ENCODE peak calls at places on chromosomes 3 and 15, in six cellular contexts. L, B, T, R, H and P are unnamed samples.

GRCh38 chr3:40307176-40307575 is 2.3 kb upstream of the EIF1B start:
- DNase-seq in L (no peak), T (no peak), R (no peak), B (no peak), H (no peak), P (no peak)

GRCh38 chr3:36591959-36592358 is 172.4 kb downstream of the DCLK3 start:
- DNase-seq in R (no peak), T (no peak), L (no peak), B (no peak), H (peak), P (no peak)

GRCh38 chr3:182284793-182285192 is 508.5 kb upstream of the ATP11B start:
- DNase-seq in H (no peak), T (no peak), L (no peak), R (no peak), B (no peak), P (no peak)

GRCh38 chr3:38084019-38084968 is 45.3 kb downstream of the DLEC1 start:
- DNase-seq in H (peak), R (peak), T (no peak), L (no peak), B (peak), P (no peak)

GRCh38 chr15:50190166-50190570 is 8.2 kb downstream of the SLC27A2 start:
- DNase-seq in H (no peak), T (no peak), L (no peak), B (no peak), R (no peak), P (no peak)

GRCh38 chr3:101224739-101225138 is 95.6 kb downstream of the IMPG2 start:
- DNase-seq in R (no peak), T (no peak), H (no peak), B (no peak), L (no peak), P (no peak)

GRCh38 chr3:22982981-22983582 is 220.0 kb upstream of the UBE2E2 start:
- DNase-seq in R (peak), L (no peak), B (no peak), T (no peak), H (peak), P (no peak)

GRCh38 chr3:141853146-141853690 is 23.2 kb upstream of the ATP1B3 start:
- DNase-seq in H (no peak), B (no peak), R (no peak), T (no peak), L (no peak), P (no peak)

GRCh38 chr3:10912784-10913183 is 79.8 kb upstream of the SLC6A1 start:
- DNase-seq in H (no peak), T (no peak), B (no peak), R (no peak), L (no peak), P (no peak)

GRCh38 chr3:72259755-72260589 is 475.0 kb upstream of the PROK2 start:
- DNase-seq in H (no peak), R (no peak), T (no peak), B (no peak), L (no peak), P (no peak)

GRCh38 chr3:4751057-4752051 is 227.9 kb upstream of the BHLHE40 start:
- DNase-seq in L (no peak), R (no peak), T (no peak), H (peak), B (peak), P (no peak)

GRCh38 chr3:141686477-141687280 is 51.4 kb upstream of the RNF7 start:
- DNase-seq in B (peak), H (peak), T (no peak), L (peak), R (no peak), P (no peak)

GRCh38 chr15:33722005-33722672 is 246.2 kb upstream of the CHRM5 start:
- DNase-seq in L (no peak), B (no peak), R (no peak), H (peak), T (no peak), P (no peak)

GRCh38 chr3:12869025-12869695 is 27.8 kb upstream of the RPL32 start:
- DNase-seq in H (no peak), B (no peak), L (peak), R (peak), T (no peak), P (no peak)

GRCh38 chr15:33608714-33609113 is 297.9 kb downstream of the RYR3 start:
- DNase-seq in H (no peak), T (no peak), B (peak), L (no peak), R (peak), P (no peak)

GRCh38 chr15:98121514-98121913 is 161.0 kb downstream of the ARRDC4 start:
- DNase-seq in T (no peak), H (no peak), B (no peak), L (no peak), R (no peak), P (no peak)

GRCh38 chr3:41259449-41260062 is 60.3 kb downstream of the CTNNB1 start:
- DNase-seq in B (no peak), H (peak), T (no peak), R (no peak), L (no peak), P (no peak)

GRCh38 chr15:48560321-48561051 is 85.0 kb downstream of the FBN1 start:
- DNase-seq in T (no peak), B (no peak), R (no peak), L (no peak), H (no peak), P (no peak)

GRCh38 chr3:136074546-136074945 is 109.0 kb downstream of the PPP2R3A start:
- DNase-seq in T (no peak), B (no peak), L (no peak), H (no peak), R (no peak), P (no peak)

GRCh38 chr3:136075816-136076215 is 110.3 kb downstream of the PPP2R3A start:
- DNase-seq in H (no peak), T (no peak), R (no peak), L (no peak), B (no peak), P (no peak)

GRCh38 chr3:136075218-136075808 is 109.8 kb downstream of the PPP2R3A start:
- DNase-seq in T (peak), B (peak), H (peak), R (peak), L (peak), P (no peak)

GRCh38 chr3:136078421-136079364 is 113.2 kb downstream of the PPP2R3A start:
- DNase-seq in B (peak), R (no peak), T (no peak), L (no peak), H (peak), P (no peak)
- TF ChIP-seq CTCF in B (peak), R (peak), T (peak), L (peak), H (peak), P (peak)

DNA sequence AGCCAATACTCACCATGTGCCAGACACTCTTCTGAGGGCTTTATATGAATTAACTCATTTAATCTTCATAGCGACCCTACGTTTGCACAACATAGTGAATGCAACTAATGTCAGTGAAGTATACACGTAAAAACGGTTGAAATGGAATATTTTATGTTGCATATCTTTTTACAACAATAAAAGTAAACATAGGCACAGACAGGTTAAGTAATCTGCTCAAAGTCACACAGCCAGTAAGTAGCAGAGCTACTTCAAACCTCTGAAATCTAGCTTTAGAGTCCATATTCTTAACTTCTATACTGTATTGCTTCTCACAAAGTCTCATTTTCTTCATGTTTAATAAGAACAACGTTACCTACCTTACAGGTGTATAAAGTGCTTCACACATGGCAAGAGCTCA is 1.6 kb downstream of the SEC11A start:
- DNase-seq in H (no peak), R (no peak), T (no peak), L (no peak), B (no peak), P (no peak)
- TF ChIP-seq CTCF in H (no peak), R (no peak), T (no peak), L (no peak), B (no peak), P (no peak)

DNA sequence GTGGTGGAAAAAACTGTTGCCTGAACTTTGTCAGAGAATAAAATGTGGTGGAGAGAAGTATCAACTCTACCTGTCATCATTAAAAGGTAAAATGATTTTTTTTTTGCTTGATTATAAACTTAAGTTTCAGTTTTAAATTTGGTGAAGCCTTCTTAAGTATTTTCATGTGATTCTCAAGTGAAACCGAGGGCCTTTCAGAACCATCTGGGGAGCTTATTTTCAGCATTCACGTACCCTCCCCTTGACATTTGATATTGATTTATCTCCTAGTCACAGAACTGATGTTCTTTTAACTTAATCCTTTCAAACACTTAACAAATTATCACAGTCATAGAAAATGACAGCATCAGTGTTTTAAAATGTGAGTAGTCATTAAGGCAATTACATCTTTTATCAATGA is 38.5 kb downstream of the HPS3 start:
- DNase-seq in L (no peak), B (no peak), R (no peak), T (no peak), H (no peak), P (no peak)
- TF ChIP-seq CTCF in L (no peak), B (no peak), R (no peak), T (no peak), H (no peak), P (no peak)

DNA sequence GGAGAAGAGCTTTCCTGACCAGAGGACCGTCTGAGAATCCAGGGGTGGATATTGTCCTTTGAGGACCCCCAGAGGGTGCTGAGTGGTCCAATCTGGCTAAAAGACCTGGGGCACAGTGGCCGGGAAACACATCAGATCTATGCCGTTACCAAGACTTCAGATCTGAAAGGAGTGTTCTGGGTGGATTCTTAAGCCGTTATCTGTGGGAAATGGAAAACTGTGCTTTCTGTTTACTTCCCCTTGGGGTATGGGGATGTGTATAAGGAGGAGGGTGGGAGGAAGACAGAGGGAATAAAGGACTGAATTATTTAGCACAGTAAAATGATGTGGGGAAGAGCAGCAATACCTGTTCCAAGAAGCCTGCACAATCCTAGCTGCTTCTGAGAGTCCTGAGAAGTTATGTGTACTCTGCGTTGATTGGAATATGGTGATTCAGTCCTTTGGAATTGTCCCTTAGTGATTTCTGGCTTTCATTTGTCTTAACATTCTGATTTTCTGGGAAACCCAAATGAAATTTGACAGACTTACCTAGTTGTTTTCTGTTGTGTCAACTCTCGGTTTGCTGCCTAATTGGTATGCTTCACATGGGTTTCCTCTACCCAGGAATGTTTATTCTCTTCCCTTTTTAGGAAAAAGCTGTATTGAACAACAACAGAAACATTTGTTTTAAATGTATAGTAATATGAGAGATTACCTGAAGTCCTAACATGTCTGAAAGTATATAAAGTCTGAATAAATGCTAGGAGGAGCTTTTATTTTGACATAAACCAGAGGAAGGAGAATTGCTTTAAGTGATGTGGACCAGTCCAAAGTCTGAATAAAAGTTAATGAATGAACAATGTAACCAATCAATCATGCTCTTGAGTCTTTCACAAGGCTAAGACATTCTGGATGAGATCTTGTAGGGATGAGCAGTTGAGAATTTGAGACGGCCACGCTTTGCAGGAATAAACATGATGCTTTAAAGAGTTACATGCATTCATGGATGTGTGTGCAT is 427.1 kb upstream of the C2CD4B start:
- DNase-seq in T (no peak), H (no peak), R (no peak), L (no peak), B (no peak), P (no peak)
- TF ChIP-seq CTCF in T (no peak), H (no peak), R (no peak), L (no peak), B (no peak), P (no peak)

GRCh38 chr3:159583662-159584061 is 405.0 kb upstream of the IL12A start:
- DNase-seq in R (no peak), T (no peak), L (no peak), H (no peak), B (no peak), P (no peak)

DNA sequence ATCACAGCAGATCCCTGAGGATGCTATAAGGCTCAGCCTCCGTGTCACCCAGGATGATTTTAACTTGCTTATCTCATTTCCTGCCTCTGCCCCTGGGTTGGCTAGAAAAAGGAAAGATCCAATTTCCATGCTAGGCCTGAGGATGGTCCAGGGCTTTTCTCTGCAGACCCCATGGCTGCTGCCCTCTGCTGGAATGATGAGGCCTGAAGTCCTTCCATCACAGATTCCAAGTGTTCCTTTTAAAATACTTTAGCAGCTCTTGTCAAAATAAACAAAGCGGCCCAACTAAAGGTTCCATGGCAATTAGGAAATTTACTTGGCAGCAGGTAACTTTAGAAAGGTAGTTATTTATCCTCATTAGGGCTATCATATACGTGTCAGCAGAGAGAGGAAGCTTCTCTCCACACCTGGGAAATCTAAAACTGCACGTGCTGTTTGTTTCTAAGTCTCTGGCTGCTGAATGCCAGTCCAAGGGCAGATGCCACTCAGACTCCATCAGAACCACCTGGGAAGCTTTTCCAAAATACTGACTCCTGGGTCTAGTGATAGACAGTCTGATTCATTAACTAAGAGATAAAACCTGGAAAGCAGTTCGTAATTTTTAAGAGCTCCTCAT is 401.9 kb upstream of the IL12A start:
- DNase-seq in L (no peak), R (peak), T (no peak), H (peak), B (peak), P (no peak)
- TF ChIP-seq CTCF in L (peak), R (peak), T (no peak), H (peak), B (peak), P (peak)

GRCh38 chr3:126134219-126134975 is 46.0 kb downstream of the ALDH1L1 start:
- DNase-seq in T (peak), L (peak), B (peak), R (peak), H (no peak), P (peak)
- TF ChIP-seq CTCF in T (peak), L (peak), B (peak), R (peak), H (peak), P (peak)

DNA sequence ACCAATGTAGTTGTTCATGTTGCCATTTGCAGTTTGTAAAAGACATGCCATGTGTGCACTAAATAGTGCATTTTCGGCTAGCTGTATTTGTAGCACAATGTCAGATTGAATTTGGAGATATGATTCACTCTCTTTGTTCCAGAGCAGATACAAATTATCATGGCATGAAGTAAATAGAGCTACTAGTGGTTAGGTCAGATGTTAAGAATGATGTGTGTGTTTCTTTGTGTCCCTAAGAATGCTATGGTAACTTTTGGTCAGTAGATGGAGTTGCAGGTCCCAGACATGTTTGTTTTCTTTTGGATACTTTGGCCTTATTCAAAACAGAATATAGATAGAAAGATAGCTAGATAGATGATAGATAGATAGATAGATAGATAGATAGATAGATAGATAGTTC is 595.8 kb downstream of the NLGN1 start:
- DNase-seq in B (peak), R (no peak), H (peak), T (no peak), L (no peak), P (no peak)
- TF ChIP-seq CTCF in B (peak), R (peak), H (peak), T (no peak), L (no peak), P (peak)

DNA sequence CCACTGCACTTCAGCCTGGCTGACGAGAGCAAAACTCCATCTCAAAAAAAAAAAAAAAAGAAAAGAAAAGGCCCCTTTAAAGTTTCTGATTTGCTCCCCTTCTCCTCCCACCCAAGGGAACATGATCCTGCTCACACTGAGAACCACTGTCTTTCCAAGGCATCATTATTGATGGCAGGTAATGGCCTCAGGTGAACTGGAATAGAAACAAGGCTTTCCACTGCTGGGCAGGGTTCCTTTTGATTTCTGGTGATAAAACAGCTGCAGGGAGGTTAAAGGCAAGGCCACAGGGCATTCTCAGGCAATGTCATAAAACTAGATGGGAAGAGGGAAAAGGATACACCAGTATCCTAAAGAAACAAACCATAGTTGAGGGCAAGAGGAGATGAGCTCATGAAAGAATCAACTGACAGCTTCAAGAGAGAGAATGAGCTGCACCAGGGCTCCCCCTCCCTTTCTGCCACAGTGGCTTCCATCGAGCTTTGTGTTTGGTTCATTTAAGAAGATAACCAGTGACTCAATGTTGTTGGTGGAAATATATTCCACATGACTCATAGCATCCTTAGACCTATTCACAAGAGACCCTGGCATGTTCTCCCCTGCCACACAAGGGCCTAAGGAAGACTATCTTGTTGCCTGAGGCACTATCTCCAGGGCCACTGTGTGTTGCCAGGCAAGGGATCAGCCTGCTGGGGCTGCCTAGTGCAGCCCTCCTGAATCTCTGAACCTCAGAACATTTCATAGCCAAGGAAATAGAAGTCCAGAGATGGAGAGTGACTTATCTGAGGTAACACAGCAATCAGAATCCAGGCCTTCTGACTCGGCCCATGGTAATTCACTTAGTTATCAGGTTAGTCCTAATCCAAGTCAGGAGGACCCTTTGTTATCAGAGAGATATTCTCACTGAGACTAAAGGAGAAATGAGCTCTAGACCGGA is 86.5 kb downstream of the WDR76 start:
- DNase-seq in T (no peak), B (peak), R (no peak), H (peak), L (no peak), P (no peak)
- TF ChIP-seq CTCF in T (no peak), B (no peak), R (no peak), H (peak), L (no peak), P (peak)

GRCh38 chr3:179071569-179072397 is at the start of gene ZMAT3:
- DNase-seq in L (peak), T (peak), R (peak), B (peak), H (peak), P (peak)
- TF ChIP-seq CTCF in L (no peak), T (no peak), R (no peak), B (no peak), H (no peak), P (peak)

GRCh38 chr3:122961146-122961545 is 66.4 kb downstream of the SEMA5B start:
- DNase-seq in L (no peak), T (no peak), H (no peak), B (no peak), R (no peak), P (no peak)

GRCh38 chr3:122960652-122961051 is 66.9 kb downstream of the SEMA5B start:
- DNase-seq in T (no peak), H (no peak), R (no peak), L (no peak), B (no peak), P (no peak)

GRCh38 chr3:122958290-122958689 is 69.3 kb downstream of the SEMA5B start:
- DNase-seq in H (no peak), R (no peak), B (no peak), L (no peak), T (no peak), P (no peak)

GRCh38 chr3:122957707-122958210 is 69.8 kb downstream of the SEMA5B start:
- DNase-seq in R (peak), B (no peak), H (no peak), T (no peak), L (peak), P (no peak)

DNA sequence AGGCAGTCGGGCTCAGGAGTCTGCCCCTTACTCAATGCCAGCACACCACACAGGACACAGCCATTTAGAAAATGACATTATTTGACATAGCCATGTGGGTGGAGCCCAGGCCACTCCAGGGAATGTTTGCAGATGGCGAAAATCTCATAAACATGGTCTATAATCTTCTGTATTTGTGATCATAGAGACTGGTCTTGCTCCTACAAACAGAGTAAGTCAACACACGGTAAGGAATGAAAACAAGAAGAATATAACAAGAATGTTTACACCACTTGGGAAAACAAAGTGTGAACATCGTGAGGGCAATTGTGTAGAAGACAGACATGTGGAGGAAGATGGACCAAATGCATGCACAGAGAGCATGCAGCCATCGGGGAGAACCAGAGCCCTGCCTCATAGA is 68.2 kb downstream of the SEMA5B start:
- DNase-seq in H (no peak), L (no peak), B (no peak), R (no peak), T (no peak), P (no peak)
- TF ChIP-seq CTCF in H (no peak), L (no peak), B (no peak), R (no peak), T (no peak), P (no peak)